ENCODE peak calls at places on chromosomes 16 and 17, in nine cellular contexts. One of them, this sample, is unnamed.

GRCh38 chr17:20155258-20156195 is 146.4 kb downstream of the SPECC1 start:
- DNase-seq in left ventricle myocardium inferior: peak
- DNase-seq in mammary epithelial cell: peak
- DNase-seq in left colon: peak
- DNase-seq in MG63: peak
- DNase-seq in neuronal stem cell: peak
- DNase-seq in GM19239: peak
- DNase-seq in cardiac fibroblast: peak
- DNase-seq in COR-L47: peak
- DNase-seq in this sample: peak

GRCh38 chr16:31352344-31353115 is 2.4 kb upstream of the ITGAX start:
- DNase-seq in left ventricle myocardium inferior: no peak
- DNase-seq in mammary epithelial cell: no peak
- DNase-seq in left colon: no peak
- DNase-seq in MG63: no peak
- DNase-seq in neuronal stem cell: no peak
- DNase-seq in GM19239: no peak
- DNase-seq in cardiac fibroblast: no peak
- DNase-seq in COR-L47: no peak
- DNase-seq in this sample: no peak

GRCh38 chr17:13582776-13583414 is 18.8 kb downstream of the HS3ST3A1 start:
- DNase-seq in left ventricle myocardium inferior: no peak
- DNase-seq in mammary epithelial cell: no peak
- DNase-seq in left colon: no peak
- DNase-seq in MG63: no peak
- DNase-seq in neuronal stem cell: no peak
- DNase-seq in GM19239: no peak
- DNase-seq in cardiac fibroblast: no peak
- DNase-seq in COR-L47: no peak
- DNase-seq in this sample: no peak

GRCh38 chr17:44608732-44609435 is 47.4 kb upstream of the MEIOC start:
- DNase-seq in left ventricle myocardium inferior: no peak
- DNase-seq in mammary epithelial cell: no peak
- DNase-seq in left colon: no peak
- DNase-seq in MG63: peak
- DNase-seq in neuronal stem cell: no peak
- DNase-seq in GM19239: no peak
- DNase-seq in cardiac fibroblast: no peak
- DNase-seq in COR-L47: peak
- DNase-seq in this sample: no peak

GRCh38 chr17:63705657-63706056 is 5.7 kb upstream of the LIMD2 start:
- DNase-seq in left ventricle myocardium inferior: no peak
- DNase-seq in mammary epithelial cell: no peak
- DNase-seq in left colon: no peak
- DNase-seq in MG63: no peak
- DNase-seq in neuronal stem cell: no peak
- DNase-seq in GM19239: no peak
- DNase-seq in cardiac fibroblast: no peak
- DNase-seq in COR-L47: no peak
- DNase-seq in this sample: no peak

GRCh38 chr16:2786826-2787151 is 571 bp downstream of the PRSS33 start:
- DNase-seq in left ventricle myocardium inferior: no peak
- DNase-seq in mammary epithelial cell: no peak
- DNase-seq in left colon: no peak
- DNase-seq in MG63: no peak
- DNase-seq in neuronal stem cell: no peak
- DNase-seq in GM19239: no peak
- DNase-seq in cardiac fibroblast: no peak
- DNase-seq in COR-L47: no peak
- DNase-seq in this sample: no peak

GRCh38 chr17:14201087-14201486 is 35.6 kb downstream of the CDRT15 start:
- DNase-seq in left ventricle myocardium inferior: no peak
- DNase-seq in mammary epithelial cell: no peak
- DNase-seq in left colon: no peak
- DNase-seq in MG63: no peak
- DNase-seq in neuronal stem cell: no peak
- DNase-seq in GM19239: no peak
- DNase-seq in cardiac fibroblast: no peak
- DNase-seq in COR-L47: no peak
- DNase-seq in this sample: no peak

GRCh38 chr17:82273327-82274133 is at the start of gene CSNK1D:
- DNase-seq in left ventricle myocardium inferior: peak
- DNase-seq in mammary epithelial cell: peak
- DNase-seq in left colon: peak
- DNase-seq in MG63: peak
- DNase-seq in neuronal stem cell: peak
- DNase-seq in GM19239: peak
- DNase-seq in cardiac fibroblast: peak
- DNase-seq in COR-L47: peak
- DNase-seq in this sample: peak

GRCh38 chr16:75095637-75096036 is 20.9 kb downstream of the LDHD start:
- DNase-seq in left ventricle myocardium inferior: no peak
- DNase-seq in mammary epithelial cell: no peak
- DNase-seq in left colon: no peak
- DNase-seq in MG63: no peak
- DNase-seq in neuronal stem cell: no peak
- DNase-seq in GM19239: no peak
- DNase-seq in cardiac fibroblast: no peak
- DNase-seq in COR-L47: no peak
- DNase-seq in this sample: no peak

GRCh38 chr17:74919440-74920305 is 3.4 kb downstream of the USH1G start:
- DNase-seq in left ventricle myocardium inferior: no peak
- DNase-seq in mammary epithelial cell: no peak
- DNase-seq in left colon: no peak
- DNase-seq in MG63: peak
- DNase-seq in neuronal stem cell: no peak
- DNase-seq in GM19239: no peak
- DNase-seq in cardiac fibroblast: peak
- DNase-seq in COR-L47: no peak
- DNase-seq in this sample: no peak

GRCh38 chr16:57981636-57982035 is 10.7 kb upstream of the CNGB1 start:
- DNase-seq in left ventricle myocardium inferior: no peak
- DNase-seq in mammary epithelial cell: no peak
- DNase-seq in left colon: no peak
- DNase-seq in MG63: no peak
- DNase-seq in neuronal stem cell: no peak
- DNase-seq in GM19239: no peak
- DNase-seq in cardiac fibroblast: no peak
- DNase-seq in COR-L47: no peak
- DNase-seq in this sample: no peak

GRCh38 chr17:82215095-82215971 is 2.7 kb upstream of the CCDC57 start:
- DNase-seq in left ventricle myocardium inferior: no peak
- DNase-seq in mammary epithelial cell: no peak
- DNase-seq in left colon: no peak
- DNase-seq in MG63: no peak
- DNase-seq in neuronal stem cell: no peak
- DNase-seq in GM19239: no peak
- DNase-seq in cardiac fibroblast: peak
- DNase-seq in COR-L47: no peak
- DNase-seq in this sample: no peak

GRCh38 chr17:56297142-56297541 is 143.9 kb downstream of the ANKFN1 start:
- DNase-seq in left ventricle myocardium inferior: no peak
- DNase-seq in mammary epithelial cell: no peak
- DNase-seq in left colon: no peak
- DNase-seq in MG63: peak
- DNase-seq in neuronal stem cell: no peak
- DNase-seq in GM19239: no peak
- DNase-seq in cardiac fibroblast: no peak
- DNase-seq in COR-L47: no peak
- DNase-seq in this sample: no peak

GRCh38 chr16:23694707-23695373 is 16.2 kb downstream of the PLK1 start:
- DNase-seq in left ventricle myocardium inferior: no peak
- DNase-seq in mammary epithelial cell: no peak
- DNase-seq in left colon: no peak
- DNase-seq in MG63: no peak
- DNase-seq in neuronal stem cell: peak
- DNase-seq in GM19239: peak
- DNase-seq in cardiac fibroblast: peak
- DNase-seq in COR-L47: no peak
- DNase-seq in this sample: no peak